ENCODE peak calls at places on chromosome 18, in six cellular contexts. I is GM12865, S is fibroblast of the aortic adventitia, P is fibroblast of mammary gland, J is endothelial cell of umbilical vein, X is hepatocyte. H is an unnamed sample.

GRCh38 chr18:21391074-21391673 is 149.1 kb downstream of the GREB1L start:
- DNase-seq in I (peak), P (peak), X (no peak), S (peak), J (peak), H (no peak)

GRCh38 chr18:10453261-10453884 is 1.1 kb upstream of the APCDD1 start:
- DNase-seq in P (peak), J (no peak), S (peak), I (no peak), X (no peak), H (no peak)

GRCh38 chr18:63683890-63684289 is 18.9 kb upstream of the SERPINB11 start:
- DNase-seq in P (no peak), X (peak), J (no peak), S (no peak), I (no peak), H (no peak)

GRCh38 chr18:50816767-50817166 is 3.0 kb downstream of the MRO start:
- DNase-seq in J (no peak), S (no peak), P (no peak), I (peak), X (no peak), H (no peak)

GRCh38 chr18:59114160-59114559 is 25.5 kb upstream of the SEC11C start:
- DNase-seq in X (no peak), I (no peak), J (no peak), P (no peak), S (no peak), H (no peak)

GRCh38 chr18:76697441-76697901 is 124.9 kb upstream of the ZNF236 start:
- DNase-seq in S (peak), P (peak), I (no peak), J (peak), X (peak), H (no peak)

GRCh38 chr18:75343389-75343788 is 84.1 kb downstream of the SMIM21 start:
- DNase-seq in S (no peak), I (no peak), J (no peak), P (no peak), X (no peak), H (no peak)

GRCh38 chr18:26864658-26865057 is 849 bp downstream of the AQP4 start:
- DNase-seq in I (peak), X (no peak), S (no peak), J (no peak), P (no peak), H (no peak)

GRCh38 chr18:9109523-9109922 is 7.0 kb downstream of the NDUFV2 start:
- DNase-seq in J (no peak), X (no peak), S (peak), P (peak), I (no peak), H (no peak)

GRCh38 chr18:12441475-12442035 is 33.8 kb downstream of the PRELID3A start:
- DNase-seq in J (no peak), I (no peak), X (no peak), S (no peak), P (no peak), H (no peak)

GRCh38 chr18:11752116-11752911 is 63.2 kb downstream of the GNAL start:
- DNase-seq in S (peak), J (no peak), P (peak), X (peak), I (peak), H (peak)

GRCh38 chr18:26547302-26548143 is 830 bp downstream of the KCTD1 start:
- DNase-seq in X (peak), P (peak), S (peak), I (peak), J (peak), H (peak)

GRCh38 chr18:55234366-55235093 is 275.3 kb upstream of the CCDC68 start:
- DNase-seq in S (peak), J (peak), X (peak), I (peak), P (peak), H (peak)

GRCh38 chr18:657311-657997 is at the start of gene TYMS:
- DNase-seq in I (peak), P (peak), J (peak), S (peak), X (peak), H (peak)

GRCh38 chr18:45726603-45727002 is 2.6 kb downstream of the SLC14A1 start:
- DNase-seq in J (no peak), P (peak), S (no peak), I (no peak), X (no peak), H (no peak)

DNA sequence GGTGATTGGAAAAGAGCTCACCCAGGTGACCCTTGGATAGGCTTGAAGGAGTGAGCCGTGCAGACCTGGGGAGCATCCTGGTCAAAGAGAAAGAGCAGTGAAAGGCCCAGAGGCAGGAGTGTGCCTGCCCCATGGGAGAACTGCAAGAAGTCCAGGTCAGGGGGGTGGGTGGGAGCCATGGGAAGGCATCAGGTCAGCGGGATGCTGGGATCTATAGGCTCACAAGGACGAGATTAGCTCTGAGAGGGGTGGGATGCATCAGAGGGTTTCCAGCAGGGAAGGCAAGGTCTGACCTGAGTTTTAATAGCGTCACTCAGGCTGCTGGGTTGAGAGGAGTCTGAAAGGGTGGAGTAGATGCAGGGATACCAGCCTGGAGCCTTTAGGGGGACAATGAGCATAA is 158.6 kb downstream of the SMAD7 start:
- DNase-seq in I (no peak), S (no peak), J (no peak), X (no peak), P (no peak), H (no peak)
- TF ChIP-seq CTCF in I (no peak), S (no peak), J (no peak), X (no peak), P (no peak), H (no peak)

GRCh38 chr18:23798824-23799223 is 109.6 kb downstream of the LAMA3 start:
- DNase-seq in I (no peak), P (no peak), X (no peak), S (no peak), J (no peak), H (no peak)

GRCh38 chr18:23793985-23794867 is 105.0 kb downstream of the LAMA3 start:
- DNase-seq in J (no peak), P (no peak), S (no peak), I (no peak), X (no peak), H (no peak)

GRCh38 chr18:23798249-23798648 is 109.0 kb downstream of the LAMA3 start:
- DNase-seq in I (no peak), J (no peak), X (no peak), P (peak), S (no peak), H (no peak)

GRCh38 chr18:23793051-23793450 is 103.8 kb downstream of the LAMA3 start:
- DNase-seq in S (no peak), X (no peak), P (no peak), I (no peak), J (no peak), H (no peak)
- TF ChIP-seq CTCF in S (no peak), X (no peak), P (no peak), I (no peak), J (no peak), H (no peak)

DNA sequence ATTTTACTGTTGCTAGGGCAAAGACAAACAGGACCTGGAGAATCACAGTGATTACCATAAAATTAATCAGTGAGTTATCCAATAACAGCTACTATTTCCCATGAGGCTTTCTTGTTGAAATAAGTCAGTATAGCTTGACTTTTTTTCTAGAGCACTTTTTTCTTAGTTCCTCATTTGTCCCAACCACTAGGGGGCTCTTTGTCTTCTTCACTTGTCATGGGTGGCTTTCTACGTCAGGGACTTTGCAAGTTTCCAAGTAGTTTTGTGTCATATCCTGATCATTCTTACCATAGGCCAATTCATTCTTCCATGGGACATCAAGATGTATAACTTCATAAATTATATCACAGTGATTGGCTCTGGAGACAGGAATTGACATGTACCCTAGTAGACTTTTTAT is 1019.6 kb upstream of the PIK3C3 start:
- DNase-seq in J (peak), P (peak), I (peak), S (no peak), X (peak), H (peak)
- TF ChIP-seq CTCF in J (peak), P (peak), I (peak), S (peak), X (peak), H (peak)

DNA sequence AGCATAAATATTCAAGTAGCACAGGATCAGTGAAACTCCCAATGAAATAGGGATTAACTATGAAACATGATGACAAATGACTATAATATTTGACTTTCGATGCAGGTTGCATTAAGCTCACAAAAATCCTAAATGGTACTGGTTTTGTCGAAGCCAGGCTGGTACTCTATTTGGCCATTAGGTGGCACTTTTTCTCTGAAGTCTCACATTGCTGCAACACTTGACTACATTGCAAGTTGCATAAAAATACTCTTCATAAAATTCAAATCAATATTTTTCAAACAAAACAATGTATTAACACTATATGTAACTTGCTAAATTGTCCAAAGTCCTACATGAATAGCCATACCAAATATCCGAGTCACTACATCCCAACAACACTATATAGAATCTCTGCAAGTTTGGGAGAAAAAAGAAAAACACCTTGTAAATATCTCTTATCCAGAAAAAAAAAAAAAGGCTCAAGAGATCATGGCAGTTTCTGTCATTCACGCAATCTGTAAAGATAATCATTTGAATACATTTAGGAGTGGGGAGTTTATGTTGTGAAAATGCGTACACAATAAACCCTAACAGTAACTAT is 9.5 kb downstream of the RTTN start:
- DNase-seq in J (peak), P (peak), I (peak), S (peak), X (peak), H (peak)
- TF ChIP-seq CTCF in J (peak), P (peak), I (peak), S (peak), X (peak), H (peak)